ENCODE peak calls at places on chromosomes 13 and 19, in four cellular contexts. O is lung; S is central memory CD4-positive, alpha-beta T cell; G is activated CD4-positive, alpha-beta T cell treated with anti-CD3 and anti-CD28 coated beads for 24 hours. R is an unnamed sample.

GRCh38 chr13:84896128-84896527 is 903.1 kb downstream of the SLITRK6 start:
- DNase-seq in G (no peak), O (no peak), S (no peak), R (no peak)

GRCh38 chr13:113785051-113786010 is 26.3 kb downstream of the TMEM255B start:
- DNase-seq in G (no peak), O (no peak), S (no peak), R (no peak)

GRCh38 chr19:18322318-18322758 is 538 bp downstream of the LSM4 start:
- DNase-seq in G (peak), S (no peak), O (peak), R (no peak)

GRCh38 chr19:3798137-3798536 is 12.0 kb upstream of the MATK start:
- DNase-seq in O (no peak), G (no peak), S (peak), R (no peak)

GRCh38 chr19:49419173-49419572 is 4.1 kb downstream of the PTH2 start:
- DNase-seq in G (no peak), O (no peak), S (no peak), R (no peak)

GRCh38 chr13:73602295-73602694 is 531.9 kb downstream of the KLF12 start:
- DNase-seq in G (no peak), O (no peak), S (no peak), R (no peak)

GRCh38 chr13:48222358-48223015 is 10.5 kb upstream of the ITM2B start:
- DNase-seq in G (no peak), O (peak), S (no peak), R (no peak)

GRCh38 chr13:26837997-26838396 is 77.4 kb upstream of the GPR12 start:
- DNase-seq in O (no peak), S (no peak), G (no peak), R (no peak)

GRCh38 chr13:108700421-108701170 is 71.2 kb downstream of the MYO16 start:
- DNase-seq in S (no peak), O (no peak), G (no peak), R (no peak)

GRCh38 chr19:5006201-5006600 is 37.3 kb downstream of the KDM4B start:
- DNase-seq in O (no peak), S (no peak), G (no peak), R (no peak)

GRCh38 chr13:41058229-41059070 is 2.9 kb upstream of the WBP4 start:
- DNase-seq in S (no peak), G (no peak), O (no peak), R (no peak)

GRCh38 chr13:25213716-25214115 is 41.6 kb upstream of the AMER2 start:
- DNase-seq in S (no peak), G (no peak), O (no peak), R (no peak)

GRCh38 chr13:37490176-37490575 is 108.4 kb downstream of the POSTN start:
- DNase-seq in O (no peak), G (no peak), S (no peak), R (no peak)

GRCh38 chr13:44474122-44474910 is 100.7 kb downstream of the SERP2 start:
- DNase-seq in S (no peak), O (no peak), G (no peak), R (no peak)

GRCh38 chr19:4059931-4060620 is 6.6 kb downstream of the ZBTB7A start:
- DNase-seq in O (no peak), G (no peak), S (peak), R (no peak)

GRCh38 chr19:52635786-52636570 is 2.2 kb downstream of the ZNF83 start:
- DNase-seq in O (no peak), G (no peak), S (no peak), R (no peak)

GRCh38 chr19:33788676-33789075 is 8.0 kb upstream of the KCTD15 start:
- DNase-seq in O (no peak), G (no peak), S (no peak), R (no peak)

GRCh38 chr19:3125900-3126524 is 9.8 kb upstream of the GNA15 start:
- DNase-seq in O (peak), S (peak), G (peak), R (peak)

GRCh38 chr13:62525652-62526051 is 1110.0 kb upstream of the PCDH20 start:
- DNase-seq in S (no peak), G (no peak), O (no peak), R (no peak)

GRCh38 chr13:42071667-42072419 is 23.4 kb downstream of the DGKH start:
- DNase-seq in O (no peak), S (peak), G (no peak), R (no peak)

GRCh38 chr19:51440846-51441409 is 17.3 kb downstream of the SIGLEC8 start:
- DNase-seq in G (peak), O (no peak), S (no peak), R (no peak)

GRCh38 chr13:73189766-73190165 is 131.0 kb downstream of the KLF5 start:
- DNase-seq in S (no peak), G (no peak), O (no peak), R (no peak)

GRCh38 chr13:114166381-114167131 is 12.5 kb upstream of the CFAP97D2 start:
- DNase-seq in S (no peak), G (no peak), O (no peak), R (peak)

GRCh38 chr19:19133985-19134384 is 4.3 kb downstream of the TMEM161A start:
- DNase-seq in O (no peak), S (no peak), G (no peak), R (no peak)

GRCh38 chr19:16608290-16608704 is 19.7 kb downstream of the MED26 start:
- DNase-seq in G (no peak), O (no peak), S (no peak), R (no peak)

GRCh38 chr19:47495478-47496372 is 11.7 kb upstream of the KPTN start:
- DNase-seq in S (no peak), G (no peak), O (no peak), R (no peak)

GRCh38 chr19:34667349-34668076 is 9.4 kb downstream of the SCGB2B2 start:
- DNase-seq in O (no peak), G (no peak), S (no peak), R (no peak)

GRCh38 chr13:43377149-43377548 is 353.8 kb downstream of the DNAJC15 start:
- DNase-seq in S (no peak), O (no peak), G (no peak), R (no peak)

R was measured in chondrocyte.